ENCODE peak calls at places on chromosomes 5 and 9, in four cellular contexts. One of them, this sample, is unnamed.
A peak's percentile ranks its signal among the peaks of the same experiment; 100 is the strongest.

GRCh38 chr9:90991953-90992352 is 190.3 kb downstream of the SYK start:
- DNase-seq in thoracic aorta: no peak
- DNase-seq in posterior vena cava: no peak
- DNase-seq in heart left ventricle: no peak
- DNase-seq in this sample: no peak

GRCh38 chr9:89606049-89606481 is 1.3 kb downstream of the GADD45G start:
- DNase-seq in thoracic aorta: peak; percentile 39
- DNase-seq in posterior vena cava: peak; percentile 95
- DNase-seq in heart left ventricle: peak; percentile 71
- DNase-seq in this sample: peak; percentile 43

GRCh38 chr9:13397220-13397619 is 117.7 kb upstream of the MPDZ start:
- DNase-seq in thoracic aorta: no peak
- DNase-seq in posterior vena cava: no peak
- DNase-seq in heart left ventricle: no peak
- DNase-seq in this sample: no peak

GRCh38 chr9:127960410-127961165 is 20.2 kb downstream of the EEIG1 start:
- DNase-seq in thoracic aorta: no peak
- DNase-seq in posterior vena cava: no peak
- DNase-seq in heart left ventricle: no peak
- DNase-seq in this sample: no peak

GRCh38 chr5:118953652-118954005 is 34.7 kb downstream of the DTWD2 start:
- DNase-seq in thoracic aorta: no peak
- DNase-seq in posterior vena cava: no peak
- DNase-seq in heart left ventricle: no peak
- DNase-seq in this sample: no peak

GRCh38 chr5:159467666-159468065 is 137.4 kb upstream of the IL12B start:
- DNase-seq in thoracic aorta: no peak
- DNase-seq in posterior vena cava: no peak
- DNase-seq in heart left ventricle: no peak
- DNase-seq in this sample: no peak

GRCh38 chr5:10543585-10544040 is 20.3 kb upstream of the ANKRD33B start:
- DNase-seq in thoracic aorta: no peak
- DNase-seq in posterior vena cava: no peak
- DNase-seq in heart left ventricle: no peak
- DNase-seq in this sample: no peak

GRCh38 chr5:111946556-111946955 is 189.6 kb upstream of the NREP start:
- DNase-seq in thoracic aorta: no peak
- DNase-seq in posterior vena cava: no peak
- DNase-seq in heart left ventricle: no peak
- DNase-seq in this sample: no peak

GRCh38 chr5:78496373-78496772 is 136.0 kb downstream of the SCAMP1 start:
- DNase-seq in thoracic aorta: no peak
- DNase-seq in posterior vena cava: no peak
- DNase-seq in heart left ventricle: no peak
- DNase-seq in this sample: no peak

GRCh38 chr9:88577256-88577655 is 42.3 kb downstream of the NXNL2 start:
- DNase-seq in thoracic aorta: no peak
- DNase-seq in posterior vena cava: no peak
- DNase-seq in heart left ventricle: no peak
- DNase-seq in this sample: no peak

GRCh38 chr5:145996135-145996534 is 59.8 kb downstream of the SH3RF2 start:
- DNase-seq in thoracic aorta: no peak
- DNase-seq in posterior vena cava: no peak
- DNase-seq in heart left ventricle: no peak
- DNase-seq in this sample: no peak

GRCh38 chr9:134957165-134957944 is 39.6 kb upstream of the FCN1 start:
- DNase-seq in thoracic aorta: no peak
- DNase-seq in posterior vena cava: no peak
- DNase-seq in heart left ventricle: no peak
- DNase-seq in this sample: no peak

GRCh38 chr5:149605998-149606721 is 24.9 kb downstream of the ARHGEF37 start:
- DNase-seq in thoracic aorta: no peak
- DNase-seq in posterior vena cava: no peak
- DNase-seq in heart left ventricle: no peak
- DNase-seq in this sample: no peak

GRCh38 chr9:105475302-105475701 is 27.5 kb downstream of the FSD1L start:
- DNase-seq in thoracic aorta: no peak
- DNase-seq in posterior vena cava: no peak
- DNase-seq in heart left ventricle: no peak
- DNase-seq in this sample: no peak